ENCODE peak calls at places on chromosome 20, in eight cellular contexts. P is BJ, S is T47D, N is cardiac fibroblast, B is heart right ventricle, V is GM12891, O is iris pigment epithelial cell, Y is D341Med. I is an unnamed sample.

GRCh38 chr20:64058536-64058935 is 4.5 kb upstream of the TCEA2 start:
- DNase-seq in P (no peak), S (no peak), N (no peak), B (no peak), V (no peak), O (peak; percentile 67), Y (no peak), I (no peak)

GRCh38 chr20:57897156-57897874 is 187.5 kb upstream of the PMEPA1 start:
- DNase-seq in P (no peak), S (no peak), N (no peak), B (no peak), V (no peak), O (no peak), Y (no peak), I (no peak)

GRCh38 chr20:9571783-9572182 is 57.4 kb downstream of the LAMP5 start:
- DNase-seq in P (no peak), S (no peak), N (no peak), B (no peak), V (no peak), O (no peak), Y (no peak), I (no peak)

GRCh38 chr20:57464642-57465211 is 60.2 kb downstream of the CTCFL start:
- DNase-seq in P (no peak), S (no peak), N (peak; percentile 33), B (no peak), V (no peak), O (peak; percentile 58), Y (no peak), I (peak; percentile 16)

GRCh38 chr20:47035191-47035590 is 140.5 kb downstream of the EYA2 start:
- DNase-seq in P (no peak), S (no peak), N (no peak), B (no peak), V (no peak), O (no peak), Y (no peak), I (no peak)

GRCh38 chr20:62216636-62217566 is 3.2 kb downstream of the HRH3 start:
- DNase-seq in P (no peak), S (no peak), N (no peak), B (no peak), V (no peak), O (no peak), Y (no peak), I (no peak)

GRCh38 chr20:31835977-31836852 is 9.2 kb downstream of the FOXS1 start:
- DNase-seq in P (peak; percentile 41), S (no peak), N (peak; percentile 90), B (peak; percentile 86), V (peak; percentile 62), O (peak; percentile 93), Y (no peak), I (peak; percentile 85)

GRCh38 chr20:7950387-7950786 is 10.1 kb upstream of the HAO1 start:
- DNase-seq in P (no peak), S (no peak), N (no peak), B (no peak), V (no peak), O (no peak), Y (no peak), I (no peak)

GRCh38 chr20:57656252-57656820 is 36.1 kb upstream of the ZBP1 start:
- DNase-seq in P (no peak), S (no peak), N (no peak), B (peak; percentile 3), V (no peak), O (no peak), Y (peak; percentile 24), I (no peak)

GRCh38 chr20:407097-407952 is 774 bp upstream of the RBCK1 start:
- DNase-seq in P (no peak), S (peak; percentile 89), N (peak; percentile 80), B (peak; percentile 68), V (peak; percentile 85), O (peak; percentile 79), Y (peak; percentile 96), I (peak; percentile 73)

GRCh38 chr20:37755665-37756064 is 61.8 kb downstream of the CTNNBL1 start:
- DNase-seq in P (no peak), S (no peak), N (no peak), B (no peak), V (no peak), O (no peak), Y (peak; percentile 35), I (peak; percentile 4)

GRCh38 chr20:38460040-38460623 is 12.5 kb upstream of the RALGAPB start:
- DNase-seq in P (no peak), S (no peak), N (peak; percentile 92), B (peak; percentile 38), V (no peak), O (peak; percentile 92), Y (no peak), I (peak; percentile 84)

GRCh38 chr20:22825076-22825475 is 210.0 kb upstream of the SSTR4 start:
- DNase-seq in P (no peak), S (no peak), N (peak; percentile 55), B (no peak), V (no peak), O (peak; percentile 69), Y (no peak), I (peak; percentile 59)